ENCODE peak calls at places on chromosomes 7 and 10, in four cellular contexts. One of them, this sample, is unnamed.

GRCh38 chr10:132652446-132652845 is 114.9 kb downstream of the INPP5A start:
- DNase-seq in K562: no peak
- DNase-seq in GM12878: no peak
- DNase-seq in HepG2: no peak
- DNase-seq in this sample: no peak

GRCh38 chr7:151248191-151249033 is at the start of gene SMARCD3:
- DNase-seq in HepG2: peak
- DNase-seq in GM12878: no peak
- DNase-seq in K562: peak
- DNase-seq in this sample: no peak

GRCh38 chr10:77296534-77297369 is 340.9 kb downstream of the KCNMA1 start:
- DNase-seq in K562: no peak
- DNase-seq in GM12878: no peak
- DNase-seq in HepG2: no peak
- DNase-seq in this sample: no peak

GRCh38 chr10:84214612-84215235 is 10.6 kb downstream of the LRIT2 start:
- DNase-seq in GM12878: no peak
- DNase-seq in K562: peak
- DNase-seq in HepG2: peak
- DNase-seq in this sample: peak

GRCh38 chr10:58797356-58797755 is 284.7 kb downstream of the BICC1 start:
- DNase-seq in HepG2: no peak
- DNase-seq in K562: no peak
- DNase-seq in GM12878: no peak
- DNase-seq in this sample: no peak

GRCh38 chr10:98423691-98424120 is 8.7 kb upstream of the PYROXD2 start:
- DNase-seq in GM12878: no peak
- DNase-seq in K562: peak
- DNase-seq in HepG2: peak
- DNase-seq in this sample: no peak

GRCh38 chr10:133133471-133134231 is 26.4 kb upstream of the KNDC1 start:
- DNase-seq in HepG2: no peak
- DNase-seq in GM12878: no peak
- DNase-seq in K562: no peak
- DNase-seq in this sample: no peak

GRCh38 chr7:43824963-43825362 is 44.4 kb downstream of the MRPS24 start:
- DNase-seq in GM12878: no peak
- DNase-seq in HepG2: no peak
- DNase-seq in K562: no peak
- DNase-seq in this sample: no peak

GRCh38 chr10:62388328-62388727 is 14.2 kb downstream of the ZNF365 start:
- DNase-seq in GM12878: no peak
- DNase-seq in HepG2: no peak
- DNase-seq in K562: peak
- DNase-seq in this sample: no peak

GRCh38 chr10:118035358-118036031 is 11.2 kb downstream of the RAB11FIP2 start:
- DNase-seq in GM12878: no peak
- DNase-seq in K562: no peak
- DNase-seq in HepG2: no peak
- DNase-seq in this sample: no peak

GRCh38 chr7:43516581-43517342 is 66.1 kb upstream of the STK17A start:
- DNase-seq in K562: no peak
- DNase-seq in GM12878: peak
- DNase-seq in HepG2: no peak
- DNase-seq in this sample: no peak

GRCh38 chr7:77529279-77529678 is 7.8 kb upstream of the PTPN12 start:
- DNase-seq in GM12878: no peak
- DNase-seq in HepG2: no peak
- DNase-seq in K562: no peak
- DNase-seq in this sample: no peak

GRCh38 chr10:98411768-98412167 is 3.2 kb downstream of the PYROXD2 start:
- DNase-seq in K562: no peak
- DNase-seq in GM12878: no peak
- DNase-seq in HepG2: no peak
- DNase-seq in this sample: no peak

GRCh38 chr10:73044378-73045285 is 52.0 kb downstream of the P4HA1 start:
- DNase-seq in K562: no peak
- DNase-seq in GM12878: no peak
- DNase-seq in HepG2: no peak
- DNase-seq in this sample: no peak

GRCh38 chr10:64306888-64307287 is 785.7 kb downstream of the REEP3 start:
- DNase-seq in HepG2: no peak
- DNase-seq in GM12878: no peak
- DNase-seq in K562: no peak
- DNase-seq in this sample: no peak
- TF ChIP-seq BRCA1 in HepG2: no peak
- TF ChIP-seq BRCA1 in GM12878: no peak
- TF ChIP-seq BRCA1 in K562: no peak
- TF ChIP-seq BRCA1 in this sample: no peak

DNA sequence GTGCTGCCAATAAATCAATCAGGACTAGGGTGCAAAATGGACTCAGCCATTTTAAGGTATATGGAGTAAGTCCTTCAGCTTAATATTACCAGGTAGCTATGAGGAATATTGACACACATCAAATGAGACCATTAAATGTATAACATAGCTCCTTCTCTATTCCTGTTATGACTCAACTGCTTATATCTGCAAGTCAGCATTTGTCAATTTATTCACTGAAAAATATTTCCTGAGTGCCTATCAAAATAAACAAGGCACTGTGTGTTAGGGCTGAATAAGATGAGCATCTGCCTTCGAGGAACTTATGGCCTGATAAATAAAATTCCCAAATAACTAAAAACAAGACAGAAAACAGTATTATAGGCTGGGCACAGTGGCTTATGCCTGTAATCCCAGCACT is 113.8 kb downstream of the CDK6 start:
- DNase-seq in GM12878: no peak
- DNase-seq in K562: no peak
- DNase-seq in HepG2: no peak
- DNase-seq in this sample: no peak
- TF ChIP-seq BRCA1 in GM12878: no peak
- TF ChIP-seq BRCA1 in K562: no peak
- TF ChIP-seq BRCA1 in HepG2: no peak
- TF ChIP-seq BRCA1 in this sample: no peak

GRCh38 chr10:69422676-69423075 is 6.0 kb upstream of the TACR2 start:
- DNase-seq in HepG2: no peak
- DNase-seq in GM12878: no peak
- DNase-seq in K562: no peak
- DNase-seq in this sample: no peak

GRCh38 chr10:69419096-69419760 is 2.5 kb upstream of the TACR2 start:
- DNase-seq in HepG2: no peak
- DNase-seq in K562: no peak
- DNase-seq in GM12878: no peak
- DNase-seq in this sample: no peak

GRCh38 chr10:69419761-69420126 is 3.0 kb upstream of the TACR2 start:
- DNase-seq in GM12878: no peak
- DNase-seq in K562: no peak
- DNase-seq in HepG2: no peak
- DNase-seq in this sample: no peak

GRCh38 chr10:69425041-69425440 is 8.3 kb upstream of the TACR2 start:
- DNase-seq in GM12878: no peak
- DNase-seq in K562: no peak
- DNase-seq in HepG2: no peak
- DNase-seq in this sample: no peak

DNA sequence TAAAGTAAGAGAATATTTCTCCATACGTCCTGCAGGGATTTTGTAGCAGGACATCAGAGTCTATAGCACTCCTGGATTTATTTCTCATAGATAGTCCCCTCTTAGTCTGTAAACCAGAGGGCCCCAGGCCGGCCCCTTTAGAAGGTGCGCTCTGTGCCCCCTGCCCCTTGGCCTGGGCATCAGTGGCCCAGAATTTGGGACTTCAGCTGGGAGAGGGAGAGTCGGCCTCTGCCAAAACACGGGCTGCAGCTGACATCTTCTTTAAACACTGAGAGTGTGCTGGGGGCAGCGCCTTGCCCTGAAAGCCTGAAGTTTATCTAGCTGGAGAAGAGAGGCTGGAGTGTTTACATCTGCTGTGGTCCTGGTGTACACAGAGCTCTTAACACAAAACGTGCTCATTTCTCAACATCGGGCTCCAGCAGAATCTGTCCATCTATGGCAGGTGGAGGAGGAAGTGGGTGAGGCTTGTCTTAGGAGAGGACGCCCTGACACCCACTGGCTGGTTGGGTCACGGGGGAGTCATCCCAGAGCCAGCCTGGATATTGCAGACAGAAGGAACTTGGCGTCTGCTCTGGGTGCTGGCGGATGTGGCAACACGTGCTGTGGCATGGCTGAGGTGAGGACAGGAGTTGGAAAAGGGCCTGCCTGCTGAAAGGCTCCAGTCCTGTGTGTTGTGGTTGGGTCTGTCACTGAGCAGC is 5.0 kb upstream of the TACR2 start:
- DNase-seq in GM12878: no peak
- DNase-seq in HepG2: no peak
- DNase-seq in K562: no peak
- DNase-seq in this sample: no peak
- TF ChIP-seq BRCA1 in GM12878: no peak
- TF ChIP-seq BRCA1 in HepG2: no peak
- TF ChIP-seq BRCA1 in K562: no peak
- TF ChIP-seq BRCA1 in this sample: no peak

GRCh38 chr7:16728811-16729210 is 24.7 kb upstream of the TSPAN13 start:
- DNase-seq in HepG2: no peak
- DNase-seq in GM12878: no peak
- DNase-seq in K562: no peak
- DNase-seq in this sample: no peak
- TF ChIP-seq BRCA1 in HepG2: no peak
- TF ChIP-seq BRCA1 in GM12878: no peak
- TF ChIP-seq BRCA1 in K562: no peak
- TF ChIP-seq BRCA1 in this sample: no peak

GRCh38 chr7:109020251-109020650 is 450.6 kb downstream of the DNAJB9 start:
- DNase-seq in GM12878: no peak
- DNase-seq in K562: no peak
- DNase-seq in HepG2: no peak
- DNase-seq in this sample: no peak
- TF ChIP-seq BRCA1 in GM12878: no peak
- TF ChIP-seq BRCA1 in K562: no peak
- TF ChIP-seq BRCA1 in HepG2: no peak
- TF ChIP-seq BRCA1 in this sample: no peak

GRCh38 chr10:104326991-104327610 is 11.2 kb downstream of the ITPRIP start:
- DNase-seq in K562: no peak
- DNase-seq in GM12878: no peak
- DNase-seq in HepG2: no peak
- DNase-seq in this sample: no peak
- TF ChIP-seq BRCA1 in K562: no peak
- TF ChIP-seq BRCA1 in GM12878: no peak
- TF ChIP-seq BRCA1 in HepG2: no peak
- TF ChIP-seq BRCA1 in this sample: no peak

GRCh38 chr7:1055084-1055450 is 10.7 kb downstream of the GPR146 start:
- DNase-seq in HepG2: no peak
- DNase-seq in K562: peak
- DNase-seq in GM12878: no peak
- DNase-seq in this sample: no peak
- TF ChIP-seq BRCA1 in HepG2: no peak
- TF ChIP-seq BRCA1 in K562: no peak
- TF ChIP-seq BRCA1 in GM12878: no peak
- TF ChIP-seq BRCA1 in this sample: no peak

GRCh38 chr10:32409741-32410140 is 36.2 kb upstream of the CCDC7 start:
- DNase-seq in HepG2: no peak
- DNase-seq in GM12878: no peak
- DNase-seq in K562: no peak
- DNase-seq in this sample: no peak
- TF ChIP-seq BRCA1 in HepG2: no peak
- TF ChIP-seq BRCA1 in GM12878: no peak
- TF ChIP-seq BRCA1 in K562: no peak
- TF ChIP-seq BRCA1 in this sample: no peak

DNA sequence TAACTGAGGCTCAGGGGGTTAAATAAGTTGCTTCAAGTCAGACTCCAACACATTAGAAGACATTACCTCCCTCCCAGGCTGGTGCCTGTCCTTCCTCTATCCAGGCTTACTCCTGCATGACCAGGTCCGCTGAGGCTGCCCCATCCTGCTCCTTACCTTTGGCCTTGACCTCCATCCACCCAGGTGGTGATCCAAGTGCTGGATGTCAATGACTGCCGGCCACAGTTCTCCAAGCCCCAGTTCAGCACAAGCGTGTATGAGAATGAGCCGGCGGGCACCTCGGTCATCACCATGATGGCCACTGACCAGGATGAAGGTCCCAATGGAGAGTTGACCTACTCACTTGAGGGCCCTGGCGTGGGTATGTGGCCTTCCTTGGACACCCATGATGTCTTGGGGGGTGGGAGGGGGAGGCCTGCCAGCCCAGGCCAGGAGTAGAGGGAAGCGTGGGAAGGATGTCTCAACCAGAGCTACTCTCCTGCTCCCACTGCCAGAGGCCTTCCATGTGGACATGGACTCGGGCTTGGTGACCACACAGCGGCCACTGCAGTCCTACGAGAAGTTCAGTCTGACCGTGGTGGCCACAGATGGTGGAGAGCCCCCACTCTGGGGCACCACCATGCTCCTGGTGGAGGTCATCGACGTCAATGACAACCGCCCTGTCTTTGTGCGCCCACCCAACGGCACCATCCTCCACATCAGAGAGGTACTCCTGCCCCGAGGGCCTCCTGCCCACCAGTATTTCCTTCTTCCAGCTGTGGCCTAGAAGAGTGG is 29.6 kb upstream of the VSIR start:
- DNase-seq in K562: no peak
- DNase-seq in HepG2: no peak
- DNase-seq in GM12878: no peak
- DNase-seq in this sample: no peak
- TF ChIP-seq BRCA1 in K562: no peak
- TF ChIP-seq BRCA1 in HepG2: no peak
- TF ChIP-seq BRCA1 in GM12878: no peak
- TF ChIP-seq BRCA1 in this sample: no peak

GRCh38 chr10:113438660-113439059 is 114.2 kb upstream of the HABP2 start:
- DNase-seq in HepG2: no peak
- DNase-seq in K562: no peak
- DNase-seq in GM12878: no peak
- DNase-seq in this sample: no peak
- TF ChIP-seq BRCA1 in HepG2: no peak
- TF ChIP-seq BRCA1 in K562: no peak
- TF ChIP-seq BRCA1 in GM12878: no peak
- TF ChIP-seq BRCA1 in this sample: no peak